ENCODE peak calls at places on chromosomes 5 and 9, in seven cellular contexts. S, V, L, P, U, K and O are unnamed samples.

GRCh38 chr9:92377904-92378303 is 26.5 kb downstream of the OGN start:
- DNase-seq in L (no peak), V (no peak), S (peak), K (no peak), U (no peak), P (no peak), O (no peak)

GRCh38 chr5:100900142-100900795 is 2.8 kb downstream of the ST8SIA4 start:
- DNase-seq in U (peak), V (peak), K (peak), S (peak), P (peak), L (peak), O (peak)

GRCh38 chr9:17611921-17612320 is 33.1 kb downstream of the SH3GL2 start:
- DNase-seq in U (no peak), K (no peak), P (no peak), L (no peak), V (no peak), S (no peak), O (no peak)

GRCh38 chr9:134187821-134188420 is 23.6 kb upstream of the RNU6ATAC start:
- DNase-seq in U (no peak), S (no peak), P (no peak), K (peak), L (no peak), V (no peak), O (no peak)

GRCh38 chr9:127808347-127809001 is 5.8 kb downstream of the FPGS start:
- DNase-seq in U (no peak), K (no peak), V (no peak), S (peak), L (no peak), P (no peak), O (no peak)

GRCh38 chr5:6631441-6631840 is 1.4 kb downstream of the NSUN2 start:
- DNase-seq in P (no peak), S (no peak), K (no peak), L (no peak), V (no peak), U (no peak), O (no peak)

GRCh38 chr5:57171818-57172465 is 1.9 kb upstream of the GPBP1 start:
- DNase-seq in U (peak), K (no peak), L (no peak), P (peak), V (no peak), S (no peak), O (peak)

GRCh38 chr9:87620727-87621322 is 105.1 kb upstream of the CTSL start:
- DNase-seq in S (no peak), L (no peak), P (no peak), U (no peak), K (no peak), V (no peak), O (no peak)

GRCh38 chr9:76266649-76267627 is 127.3 kb downstream of the RFK start:
- DNase-seq in S (no peak), L (no peak), K (no peak), P (no peak), V (no peak), U (no peak), O (no peak)

GRCh38 chr9:73199886-73200285 is 48.2 kb downstream of the ANXA1 start:
- DNase-seq in K (no peak), P (no peak), V (no peak), L (no peak), S (no peak), U (no peak), O (no peak)
- TF ChIP-seq CTCF in K (no peak), P (peak), V (peak), L (no peak), S (no peak), U (no peak), O (peak)

DNA sequence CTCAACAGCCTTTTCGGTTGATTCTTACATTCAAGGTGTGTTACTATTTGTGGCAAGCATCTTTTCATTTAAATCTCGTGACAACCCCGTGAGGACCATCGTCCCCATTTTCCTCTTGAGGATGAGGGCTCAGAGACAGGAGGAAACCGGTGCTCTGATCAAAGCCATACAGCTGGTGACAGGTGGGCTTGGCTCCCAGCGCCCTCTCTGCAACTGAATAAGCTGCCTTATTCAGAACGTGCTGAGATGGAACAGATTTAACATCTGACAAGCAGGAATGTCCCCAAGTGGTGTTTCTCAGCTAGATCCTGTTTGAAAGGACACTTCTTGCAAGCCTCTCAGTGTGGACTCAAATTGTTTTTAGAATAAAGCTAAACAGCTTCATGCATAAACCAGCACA is 22.2 kb upstream of the MAPK9 start:
- DNase-seq in U (no peak), K (no peak), S (no peak), L (no peak), V (no peak), P (no peak), O (no peak)
- H3K4me3 ChIP-seq in U (no peak), K (peak), S (no peak), L (no peak), V (no peak), P (no peak), O (peak)

GRCh38 chr9:119257592-119257991 is 111.6 kb downstream of the BRINP1 start:
- DNase-seq in K (no peak), V (no peak), P (no peak), U (no peak), S (no peak), L (no peak), O (no peak)

GRCh38 chr9:119251951-119252350 is 117.3 kb downstream of the BRINP1 start:
- DNase-seq in V (no peak), U (no peak), L (no peak), P (no peak), K (no peak), S (no peak), O (no peak)

DNA sequence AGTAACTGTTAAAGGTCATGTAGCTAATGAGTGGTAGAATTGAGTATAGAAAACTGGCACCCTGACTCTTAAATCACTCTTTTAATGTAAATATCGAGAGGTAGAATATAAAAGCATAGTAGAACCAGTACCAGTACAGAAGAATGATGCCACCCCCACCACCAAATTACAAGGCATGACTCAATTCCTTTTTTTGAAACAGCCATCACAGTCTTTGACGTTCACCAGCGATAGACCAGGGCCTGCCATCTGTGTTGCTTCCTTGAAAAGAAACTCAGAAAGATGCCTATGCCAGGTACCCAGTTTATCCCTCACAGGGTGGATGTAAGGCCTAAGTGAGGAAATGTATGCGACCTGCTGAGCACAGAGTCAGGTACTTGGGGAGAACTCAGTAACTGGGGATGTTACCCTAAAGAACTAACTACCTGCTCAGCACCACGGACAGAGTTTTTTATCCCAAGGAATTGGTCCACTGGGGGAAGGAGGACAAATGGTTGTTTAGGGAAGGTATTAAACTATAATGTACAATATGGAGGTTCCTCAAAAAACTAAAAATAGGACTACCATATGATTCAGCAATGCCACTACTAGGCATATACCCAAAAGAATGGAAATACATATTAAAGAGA is 116.5 kb downstream of the BRINP1 start:
- DNase-seq in U (no peak), P (no peak), V (no peak), L (no peak), S (no peak), K (no peak), O (no peak)
- TF ChIP-seq CTCF in U (no peak), P (no peak), V (no peak), L (no peak), S (no peak), K (no peak), O (no peak)

GRCh38 chr9:114930063-114930812 is at the start of gene TNFSF8:
- DNase-seq in U (no peak), S (peak), P (no peak), V (no peak), L (no peak), K (peak), O (no peak)

GRCh38 chr9:114925039-114925438 is 5.4 kb downstream of the TNFSF8 start:
- DNase-seq in V (no peak), L (no peak), P (no peak), S (peak), K (no peak), U (no peak), O (no peak)

GRCh38 chr9:114929166-114929565 is 1.2 kb downstream of the TNFSF8 start:
- DNase-seq in P (no peak), K (no peak), V (no peak), U (no peak), S (peak), L (no peak), O (no peak)

GRCh38 chr9:114925672-114926071 is 4.7 kb downstream of the TNFSF8 start:
- DNase-seq in K (no peak), S (peak), V (no peak), U (no peak), L (no peak), P (no peak), O (no peak)

GRCh38 chr9:114928092-114928491 is 2.3 kb downstream of the TNFSF8 start:
- DNase-seq in S (peak), K (no peak), P (no peak), V (no peak), U (no peak), L (no peak), O (no peak)
- H3K4me3 ChIP-seq in S (peak), K (peak), P (no peak), V (no peak), U (no peak), L (no peak), O (no peak)

DNA sequence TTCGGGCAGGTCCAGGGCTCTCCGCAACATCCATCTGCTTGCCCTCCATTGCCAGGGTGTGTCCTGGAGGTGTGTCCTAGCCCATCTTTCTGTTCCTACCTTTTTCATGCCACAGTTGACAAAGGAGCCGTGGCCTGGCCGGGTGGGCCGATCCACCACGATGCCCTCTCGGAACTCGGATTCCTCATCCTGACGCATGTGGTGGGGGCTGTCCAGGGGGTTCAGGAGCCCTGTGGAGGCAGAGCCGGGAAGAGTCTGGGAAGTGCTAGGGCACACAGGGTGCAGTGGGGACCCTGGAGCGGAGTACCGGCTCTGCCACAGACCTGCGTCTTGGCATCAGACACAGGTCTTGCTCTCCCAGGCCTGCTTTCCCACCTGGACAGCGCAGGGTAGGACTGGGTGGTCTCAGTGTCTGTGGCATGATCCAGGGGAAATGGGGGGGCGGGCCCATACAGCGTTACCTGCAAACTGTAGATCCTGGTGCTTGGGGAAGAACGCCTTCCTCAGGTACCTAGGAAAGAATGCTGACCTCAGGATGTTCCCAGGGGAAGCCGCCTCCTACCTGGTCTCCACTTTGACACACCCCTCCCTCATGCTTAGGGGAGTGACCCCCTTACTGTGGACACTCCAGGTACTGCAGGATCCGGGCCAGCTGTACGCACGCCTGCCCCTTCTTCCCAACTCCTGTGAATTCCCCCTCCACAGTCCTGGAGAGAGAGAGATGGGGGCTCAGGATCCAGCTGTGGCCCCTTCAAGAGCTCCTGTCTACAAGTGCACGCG is 3.5 kb downstream of the SPOUT1 start:
- DNase-seq in S (no peak), V (no peak), L (no peak), K (no peak), P (no peak), U (no peak), O (no peak)
- TF ChIP-seq CTCF in S (no peak), V (no peak), L (no peak), K (no peak), P (no peak), U (no peak), O (no peak)

GRCh38 chr9:6641961-6642360 is 3.6 kb downstream of the GLDC start:
- DNase-seq in V (no peak), L (no peak), P (no peak), S (no peak), K (no peak), U (no peak), O (no peak)

GRCh38 chr9:6641561-6641960 is 4.0 kb downstream of the GLDC start:
- DNase-seq in S (no peak), U (no peak), L (no peak), K (no peak), V (no peak), P (no peak), O (peak)

GRCh38 chr9:6645153-6646027 is at the start of gene GLDC:
- DNase-seq in V (peak), P (peak), K (peak), U (peak), S (no peak), L (no peak), O (no peak)

GRCh38 chr9:6646028-6646636 is 603 bp upstream of the GLDC start:
- DNase-seq in V (peak), K (no peak), L (no peak), U (no peak), S (no peak), P (no peak), O (no peak)

GRCh38 chr9:6644346-6645152 is 980 bp downstream of the GLDC start:
- DNase-seq in L (no peak), V (peak), U (no peak), P (no peak), K (no peak), S (no peak), O (no peak)
- H3K4me3 ChIP-seq in L (peak), V (peak), U (no peak), P (no peak), K (peak), S (no peak), O (no peak)

DNA sequence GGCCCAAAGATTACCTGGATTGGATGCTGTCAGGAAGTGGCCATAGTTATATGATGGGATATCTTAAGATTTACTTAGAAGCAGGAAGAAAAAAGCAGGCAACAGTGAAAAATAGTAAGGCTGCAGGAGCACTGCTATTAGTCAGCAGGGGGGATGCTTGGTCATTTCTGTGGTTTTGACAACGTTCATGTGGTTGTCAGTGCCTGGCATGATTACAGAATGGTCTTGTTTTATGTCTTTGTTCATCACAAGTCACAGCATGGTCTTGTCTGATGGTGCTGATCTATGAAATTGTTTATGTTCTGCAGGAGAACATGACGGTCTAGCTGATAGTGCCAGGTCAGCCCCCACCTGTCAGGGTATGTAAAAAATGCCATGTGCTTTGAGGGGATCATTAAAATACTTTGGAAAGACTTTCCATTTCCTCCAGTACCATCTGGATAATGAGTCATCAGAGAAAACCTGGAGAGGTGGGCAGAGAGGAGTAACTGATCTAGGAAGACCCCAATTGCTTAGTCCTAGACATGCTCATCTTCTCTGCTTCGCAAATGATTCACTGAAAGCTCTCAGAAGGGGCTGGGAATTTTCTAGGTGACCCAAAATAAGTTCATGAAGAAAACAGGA is 48.5 kb downstream of the PLGRKT start:
- DNase-seq in U (no peak), S (no peak), L (no peak), K (no peak), V (peak), P (peak), O (peak)
- TF ChIP-seq CTCF in U (no peak), S (no peak), L (no peak), K (no peak), V (no peak), P (no peak), O (no peak)

GRCh38 chr5:87390576-87391199 is 22.0 kb downstream of the CCNH start:
- DNase-seq in P (peak), L (no peak), U (no peak), V (peak), S (no peak), K (no peak), O (no peak)

GRCh38 chr5:87394407-87394806 is 18.3 kb downstream of the CCNH start:
- DNase-seq in L (no peak), K (no peak), V (peak), U (no peak), P (peak), S (no peak), O (peak)

GRCh38 chr5:87392170-87392569 is 20.6 kb downstream of the CCNH start:
- DNase-seq in V (no peak), K (no peak), U (no peak), S (no peak), P (no peak), L (no peak), O (no peak)

GRCh38 chr5:87390075-87390474 is 22.7 kb downstream of the CCNH start:
- DNase-seq in S (no peak), P (no peak), U (no peak), K (no peak), V (no peak), L (no peak), O (no peak)

GRCh38 chr5:87393331-87393730 is 19.4 kb downstream of the CCNH start:
- DNase-seq in L (no peak), P (peak), K (no peak), U (no peak), V (peak), S (no peak), O (peak)
- H3K4me3 ChIP-seq in L (no peak), P (no peak), K (no peak), U (no peak), V (no peak), S (no peak), O (no peak)

GRCh38 chr5:14076566-14076965 is 66.6 kb upstream of the TRIO start:
- DNase-seq in K (no peak), P (no peak), U (no peak), L (no peak), V (no peak), S (no peak), O (no peak)
- TF ChIP-seq CTCF in K (no peak), P (no peak), U (no peak), L (no peak), V (no peak), S (no peak), O (no peak)

GRCh38 chr9:130138791-130139190 is 33.4 kb upstream of the NCS1 start:
- DNase-seq in K (peak), S (no peak), U (peak), V (peak), L (no peak), P (peak), O (peak)
- H3K4me3 ChIP-seq in K (no peak), S (no peak), U (no peak), V (no peak), L (no peak), P (no peak), O (no peak)